ENCODE peak calls at places on chromosomes 12 and 14, in nine cellular contexts. Y is lung, C is germinal center, T is LoVo, B is SW480, W is neural crest cell, V is C1 segment of cervical spinal cord, J is posterior cingulate gyrus, L is GM19239. I is an unnamed sample.

GRCh38 chr14:53915364-53916014 is 41.1 kb downstream of the BMP4 start:
- DNase-seq in L (no peak), T (no peak), J (no peak), V (no peak), W (no peak), B (no peak), Y (no peak), C (no peak), I (no peak)

GRCh38 chr14:64232095-64232830 is 61.9 kb downstream of the ESR2 start:
- DNase-seq in V (no peak), L (no peak), C (no peak), Y (no peak), J (no peak), B (peak; percentile 15), W (no peak), T (no peak), I (peak; percentile 60)

GRCh38 chr14:103522028-103522581 is 525 bp downstream of the CKB start:
- DNase-seq in Y (no peak), C (peak; percentile 28), V (no peak), T (no peak), J (no peak), W (no peak), L (no peak), B (no peak), I (no peak)

GRCh38 chr12:113154351-113154973 is 4.9 kb downstream of the CFAP73 start:
- DNase-seq in L (no peak), J (no peak), W (no peak), B (no peak), Y (no peak), V (no peak), C (peak; percentile 60), T (no peak), I (no peak)

GRCh38 chr14:100779691-100780080 is 46.2 kb upstream of the MEG3 start:
- DNase-seq in J (no peak), B (no peak), V (no peak), W (no peak), L (no peak), T (no peak), Y (no peak), C (no peak), I (no peak)

GRCh38 chr14:87869619-87870583 is 123.1 kb downstream of the GALC start:
- DNase-seq in V (no peak), Y (no peak), B (peak; percentile 64), J (no peak), T (no peak), C (no peak), L (no peak), W (no peak), I (no peak)

GRCh38 chr12:43407816-43408645 is 144.0 kb downstream of the ADAMTS20 start:
- DNase-seq in T (no peak), J (no peak), Y (no peak), V (no peak), L (no peak), B (no peak), C (no peak), W (no peak), I (no peak)

GRCh38 chr14:55416866-55417265 is 5.2 kb upstream of the ATG14 start:
- DNase-seq in B (no peak), W (no peak), C (no peak), T (no peak), J (no peak), L (no peak), V (no peak), Y (no peak), I (no peak)

GRCh38 chr12:64781374-64782029 is 22.3 kb upstream of the GNS start:
- DNase-seq in W (no peak), C (no peak), V (no peak), J (no peak), L (no peak), B (peak; percentile 69), Y (peak; percentile 30), T (peak; percentile 50), I (no peak)

GRCh38 chr12:130656411-130656810 is 59.7 kb downstream of the RIMBP2 start:
- DNase-seq in T (no peak), V (no peak), J (no peak), W (no peak), L (no peak), Y (no peak), C (no peak), B (no peak), I (no peak)

GRCh38 chr12:107845980-107846659 is 71.6 kb downstream of the ASCL4 start:
- DNase-seq in J (no peak), C (no peak), Y (no peak), W (no peak), T (no peak), V (no peak), B (no peak), L (no peak), I (no peak)

GRCh38 chr12:130813436-130813835 is 25.6 kb downstream of the STX2 start:
- DNase-seq in W (no peak), J (no peak), Y (no peak), T (no peak), C (no peak), V (no peak), L (no peak), B (no peak), I (no peak)

GRCh38 chr12:43336962-43337555 is 214.9 kb downstream of the ADAMTS20 start:
- DNase-seq in J (no peak), L (no peak), C (no peak), T (peak; percentile 30), Y (no peak), B (peak; percentile 39), W (no peak), V (no peak), I (no peak)

GRCh38 chr14:69464379-69464778 is 20.1 kb upstream of the PLEKHD1 start:
- DNase-seq in B (no peak), Y (no peak), T (no peak), V (no peak), C (no peak), J (no peak), L (no peak), W (no peak), I (no peak)

GRCh38 chr14:22268875-22269274 is 320.1 kb downstream of the DAD1 start:
- DNase-seq in V (no peak), T (peak; percentile 60), Y (no peak), J (no peak), W (no peak), L (no peak), C (no peak), B (peak; percentile 33), I (no peak)

GRCh38 chr14:53460544-53460943 is 307.4 kb upstream of the DDHD1 start:
- DNase-seq in B (no peak), C (no peak), L (no peak), V (no peak), J (no peak), T (no peak), W (no peak), Y (no peak), I (no peak)

I was measured in GM12864.